ENCODE peak calls at places on chromosomes 4 and X, in four cellular contexts. W is IMR-90; A is neural progenitor cell; X is naive thymus-derived CD4-positive, alpha-beta T cell. K is an unnamed sample.

GRCh38 chr4:184688447-184688846 is 38.9 kb downstream of the PRIMPOL start:
- DNase-seq in W (peak; percentile 95), X (no peak), A (no peak), K (no peak)

GRCh38 chrX:133865761-133866470 is 119.5 kb downstream of the GPC3 start:
- DNase-seq in W (no peak), X (no peak), A (no peak), K (no peak)

GRCh38 chr4:87657525-87657924 is 7.4 kb downstream of the DMP1 start:
- DNase-seq in W (peak; percentile 40), X (no peak), A (no peak), K (no peak)

GRCh38 chr4:121863787-121864186 is 6.5 kb downstream of the BBS7 start:
- DNase-seq in A (peak; percentile 34), X (no peak), W (no peak), K (no peak)

GRCh38 chrX:69046996-69047490 is 118.2 kb downstream of the PJA1 start:
- DNase-seq in W (no peak), A (no peak), X (no peak), K (no peak)

GRCh38 chrX:17160971-17161370 is 214.0 kb upstream of the NHS start:
- DNase-seq in A (no peak), X (no peak), W (no peak), K (no peak)

GRCh38 chrX:13598877-13599276 is 29.5 kb downstream of the EGFL6 start:
- DNase-seq in W (peak; percentile 4), X (no peak), A (peak; percentile 23), K (no peak)

GRCh38 chr4:82578935-82579334 is 17.1 kb upstream of the TMEM150C start:
- DNase-seq in A (no peak), X (no peak), W (no peak), K (no peak)

GRCh38 chr4:106650701-106651100 is 282.1 kb upstream of the GIMD1 start:
- DNase-seq in A (no peak), W (no peak), X (no peak), K (no peak)

GRCh38 chr4:150280081-150280950 is 202.1 kb downstream of the DCLK2 start:
- DNase-seq in A (peak; percentile 28), W (peak; percentile 86), X (no peak), K (no peak)

GRCh38 chr4:1315838-1316536 is 26.3 kb downstream of the MAEA start:
- DNase-seq in A (no peak), X (peak; percentile 21), W (no peak), K (no peak)

GRCh38 chrX:87583679-87584078 is 66.1 kb downstream of the KLHL4 start:
- DNase-seq in W (peak; percentile 10), A (peak; percentile 65), X (no peak), K (no peak)

GRCh38 chr4:8477095-8477635 is 36.6 kb downstream of the TRMT44 start:
- DNase-seq in A (no peak), X (no peak), W (no peak), K (no peak)

GRCh38 chrX:14496674-14497073 is 32.7 kb upstream of the GLRA2 start:
- DNase-seq in A (no peak), W (no peak), X (peak; percentile 2), K (no peak)

GRCh38 chrX:41238543-41238942 is 95.4 kb upstream of the DDX3X start:
- DNase-seq in W (peak; percentile 76), A (no peak), X (no peak), K (no peak)

GRCh38 chr4:139798456-139798855 is 132.8 kb downstream of the MGST2 start:
- DNase-seq in X (no peak), A (no peak), W (peak; percentile 10), K (no peak)

DNA sequence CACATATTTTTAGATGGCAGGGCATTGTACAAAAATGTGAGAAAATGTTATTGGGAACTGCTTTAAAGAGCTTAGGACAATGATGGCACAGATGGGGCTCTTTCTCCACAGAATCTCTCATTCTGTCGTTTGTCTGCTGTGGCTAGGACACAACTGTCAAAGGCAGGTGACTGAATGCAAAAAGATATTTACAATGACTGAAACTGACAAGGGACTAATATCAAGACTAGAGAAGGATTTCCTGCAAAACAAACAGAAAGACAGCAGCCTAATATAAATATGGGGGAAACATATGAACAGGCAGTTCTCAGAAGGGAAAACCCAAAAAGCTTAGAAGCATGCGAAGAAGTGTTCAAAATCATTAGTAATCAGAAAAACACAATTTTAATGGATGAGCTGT is 177.5 kb upstream of the AFF2 start:
- DNase-seq in W (no peak), X (no peak), A (no peak), K (no peak)
- H3K9me3 ChIP-seq in W (peaks cover 6% of the 10 kb centered on the region), X (no peaks in the 10 kb centered on the region), A (peaks cover 4% of the 10 kb centered on the region), K (no peaks in the 10 kb centered on the region)

GRCh38 chr4:71863457-71863856 is 79.6 kb upstream of the GC start:
- DNase-seq in A (no peak), X (no peak), W (no peak), K (no peak)
- H3K9me3 ChIP-seq in A (peaks cover 22% of the 10 kb centered on the region), X (peaks cover 8% of the 10 kb centered on the region), W (peaks cover 5% of the 10 kb centered on the region), K (no peaks in the 10 kb centered on the region)

DNA sequence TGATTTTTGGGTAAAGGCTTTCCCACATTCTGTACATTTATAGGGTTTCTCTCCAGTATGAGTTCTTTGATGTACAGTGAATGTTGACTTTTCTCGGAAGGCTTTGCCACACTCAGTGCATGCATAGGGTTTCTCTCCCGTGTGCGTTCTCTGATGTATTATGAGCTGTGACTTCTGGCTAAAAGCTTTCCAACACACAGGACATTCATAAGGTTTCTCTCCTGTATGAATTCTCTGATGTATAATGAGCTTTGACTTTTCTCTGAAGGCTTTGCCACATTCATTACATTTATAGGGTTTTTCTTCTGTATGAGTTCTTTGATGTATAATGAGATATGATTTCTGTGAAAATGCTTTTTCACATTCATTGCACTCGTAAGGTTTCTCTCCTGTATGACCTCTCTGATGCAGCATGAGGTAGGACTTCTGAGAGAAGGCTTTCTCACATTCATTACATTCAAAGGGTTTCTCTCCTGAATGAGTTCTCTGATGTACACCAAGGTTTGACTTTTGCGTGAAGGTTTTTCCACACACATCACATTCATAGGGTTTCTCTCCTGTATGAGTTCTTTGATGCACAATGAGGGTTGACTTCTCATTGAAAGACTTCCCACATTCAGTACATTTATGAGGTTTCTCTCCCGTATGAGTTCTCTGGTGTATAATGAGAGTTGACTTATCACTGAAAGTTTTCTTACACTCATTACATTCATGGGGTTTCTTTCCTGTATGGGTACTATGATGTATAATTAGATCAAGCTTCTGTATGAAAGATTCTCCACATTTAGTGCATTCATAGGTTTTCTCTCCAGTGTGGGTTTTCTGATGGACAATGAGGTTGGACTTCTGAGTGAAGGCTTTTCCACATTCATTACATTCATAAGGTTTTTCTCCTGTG is 27.3 kb downstream of the ZNF182 start:
- DNase-seq in A (no peak), W (no peak), X (no peak), K (no peak)
- H3K9me3 ChIP-seq in A (peaks cover 34% of the 10 kb centered on the region), W (peaks cover 61% of the 10 kb centered on the region), X (peaks cover 64% of the 10 kb centered on the region), K (peaks cover 33% of the 10 kb centered on the region)

GRCh38 chr4:6058531-6059374 is 40.5 kb upstream of the C4orf50 start:
- DNase-seq in A (no peak), X (no peak), W (no peak), K (no peak)

GRCh38 chr4:6055436-6055835 is 37.2 kb upstream of the C4orf50 start:
- DNase-seq in A (no peak), X (no peak), W (no peak), K (no peak)

GRCh38 chr4:6056976-6057766 is 38.9 kb upstream of the C4orf50 start:
- DNase-seq in A (no peak), W (no peak), X (no peak), K (no peak)

GRCh38 chr4:6062133-6062532 is 43.9 kb upstream of the C4orf50 start:
- DNase-seq in A (no peak), W (no peak), X (no peak), K (no peak)

GRCh38 chr4:6059375-6059805 is 41.2 kb upstream of the C4orf50 start:
- DNase-seq in A (no peak), W (no peak), X (no peak), K (no peak)
- H3K9me3 ChIP-seq in A (no peaks in the 10 kb centered on the region), W (peaks cover 54% of the 10 kb centered on the region), X (peaks cover 33% of the 10 kb centered on the region), K (peaks cover 12% of the 10 kb centered on the region)

GRCh38 chr4:44071959-44072955 is 376.4 kb downstream of the KCTD8 start:
- DNase-seq in A (peak; percentile 14), W (no peak), X (no peak), K (no peak)
- H3K9me3 ChIP-seq in A (no peaks in the 10 kb centered on the region), W (peaks cover 15% of the 10 kb centered on the region), X (peaks cover 4% of the 10 kb centered on the region), K (no peaks in the 10 kb centered on the region)

DNA sequence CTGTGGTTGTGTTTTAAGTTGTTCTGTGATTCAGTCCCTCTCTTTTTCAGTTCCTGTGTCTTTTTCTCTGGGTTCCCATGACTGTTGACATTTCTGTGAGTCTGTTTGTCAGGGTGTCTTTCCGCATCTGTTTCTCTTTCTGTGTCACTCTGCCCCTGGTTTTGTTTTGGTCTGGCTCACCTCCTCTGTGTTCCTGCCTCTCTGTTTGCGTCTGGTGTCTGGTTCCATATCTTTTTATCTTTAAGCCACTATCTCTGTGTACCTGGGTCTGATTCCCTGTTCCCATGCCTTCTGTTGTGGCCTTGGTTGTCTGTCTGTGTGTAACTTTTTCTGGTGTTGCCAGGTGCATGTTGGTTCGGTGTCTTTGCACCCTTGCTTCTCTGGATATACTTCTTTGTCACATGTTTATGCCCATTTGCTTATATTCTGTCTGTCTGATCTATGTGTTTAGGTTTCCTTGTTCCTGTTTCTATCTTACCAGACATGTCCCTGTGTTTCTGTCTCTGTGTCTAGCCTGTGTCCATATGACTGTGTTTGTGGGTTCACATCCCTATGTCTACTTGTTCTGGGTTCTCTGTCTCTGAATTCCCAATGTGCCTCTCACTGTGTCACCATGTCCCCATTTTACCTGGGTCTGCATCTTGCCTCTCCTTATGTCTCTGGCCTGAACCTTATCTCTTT is 50.2 kb downstream of the ITIH6 start:
- DNase-seq in X (no peak), A (no peak), W (no peak), K (no peak)
- H3K9me3 ChIP-seq in X (no peaks in the 10 kb centered on the region), A (no peaks in the 10 kb centered on the region), W (no peaks in the 10 kb centered on the region), K (no peaks in the 10 kb centered on the region)

GRCh38 chr4:138935-139334 is 14.6 kb downstream of the ZNF718 start:
- DNase-seq in X (no peak), A (no peak), W (no peak), K (no peak)
- H3K9me3 ChIP-seq in X (peaks cover 80% of the 10 kb centered on the region), A (peaks cover 20% of the 10 kb centered on the region), W (peaks cover 45% of the 10 kb centered on the region), K (peaks cover 27% of the 10 kb centered on the region)

GRCh38 chrX:120751683-120752082 is 121.8 kb upstream of the C1GALT1C1 start:
- DNase-seq in W (no peak), A (no peak), X (no peak), K (no peak)

GRCh38 chrX:120752431-120753128 is 122.7 kb upstream of the C1GALT1C1 start:
- DNase-seq in W (no peak), A (no peak), X (peak; percentile 11), K (no peak)

GRCh38 chrX:120746153-120746552 is 116.3 kb upstream of the C1GALT1C1 start:
- DNase-seq in A (no peak), W (no peak), X (no peak), K (no peak)

GRCh38 chrX:120750381-120750780 is 120.5 kb upstream of the C1GALT1C1 start:
- DNase-seq in A (no peak), W (no peak), X (no peak), K (no peak)

DNA sequence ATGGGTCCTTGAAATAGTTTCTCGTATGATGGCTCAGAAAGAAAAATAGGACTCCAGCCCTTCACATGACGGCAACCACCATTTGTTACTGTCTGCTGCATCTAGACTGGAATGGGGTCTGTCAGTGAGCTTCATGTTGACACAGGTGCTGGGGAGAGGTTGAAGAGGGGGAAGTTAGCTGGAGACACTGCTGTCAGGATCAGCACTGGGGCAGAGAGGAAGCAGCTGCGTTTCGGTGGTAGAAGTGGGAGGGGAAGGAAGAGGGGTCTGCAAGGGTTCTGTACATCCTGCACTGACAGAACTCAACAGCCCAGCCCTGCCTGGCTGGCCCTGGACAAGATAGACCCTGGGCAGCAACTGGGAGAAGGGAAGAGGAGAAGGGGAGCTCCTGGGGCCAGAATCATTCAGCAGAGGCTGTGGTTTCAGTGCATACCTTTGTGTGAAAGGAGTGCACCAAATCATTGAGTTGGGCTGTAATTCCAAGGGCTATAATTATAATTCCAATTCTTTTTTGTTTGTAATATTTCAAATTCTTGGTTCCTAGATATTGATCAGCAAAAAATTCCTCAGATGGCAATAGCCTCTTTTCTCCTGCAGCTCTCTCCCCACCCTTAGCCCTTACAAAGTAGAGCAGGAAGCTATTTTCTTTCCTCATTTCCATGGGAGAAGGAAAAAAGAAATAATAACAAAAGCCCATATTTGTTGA is 119.4 kb upstream of the C1GALT1C1 start:
- DNase-seq in A (no peak), W (no peak), X (no peak), K (no peak)
- H3K9me3 ChIP-seq in A (peaks cover 3% of the 10 kb centered on the region), W (no peaks in the 10 kb centered on the region), X (no peaks in the 10 kb centered on the region), K (no peaks in the 10 kb centered on the region)